ENCODE peak calls at places on chromosome 1, in nine cellular contexts. J is mammary epithelial cell; H is uterus; Q is cardiac muscle cell; G is tibial nerve; N is NT2/D1; K is pancreas; V is CD8-positive, alpha-beta memory T cell; W is cardiac fibroblast. U is an unnamed sample.

GRCh38 chr1:93029317-93029716 is 49.8 kb upstream of the MTF2 start:
- DNase-seq in J (no peak), H (no peak), Q (no peak), G (no peak), N (no peak), K (no peak), V (no peak), W (no peak), U (no peak)

GRCh38 chr1:180185971-180186645 is 31.4 kb downstream of the QSOX1 start:
- DNase-seq in J (no peak), H (no peak), Q (no peak), G (no peak), N (no peak), K (no peak), V (no peak), W (no peak), U (no peak)

GRCh38 chr1:204746838-204747442 is 61.4 kb upstream of the LRRN2 start:
- DNase-seq in J (peak), H (peak), Q (peak), G (peak), N (peak), K (peak), V (peak), W (peak), U (peak)

GRCh38 chr1:197399691-197400521 is 131.9 kb downstream of the CRB1 start:
- DNase-seq in J (peak), H (no peak), Q (peak), G (no peak), N (peak), K (no peak), V (no peak), W (peak), U (no peak)

GRCh38 chr1:24693827-24694379 is 50.8 kb downstream of the SRRM1 start:
- DNase-seq in J (no peak), H (no peak), Q (no peak), G (no peak), N (no peak), K (no peak), V (no peak), W (no peak), U (no peak)

GRCh38 chr1:22044690-22045420 is 7.7 kb upstream of the CDC42 start:
- DNase-seq in J (peak), H (no peak), Q (no peak), G (no peak), N (no peak), K (no peak), V (no peak), W (peak), U (no peak)

GRCh38 chr1:21590906-21591301 is 78.3 kb downstream of the RAP1GAP start:
- DNase-seq in J (no peak), H (no peak), Q (no peak), G (no peak), N (no peak), K (no peak), V (no peak), W (no peak), U (no peak)

GRCh38 chr1:210792703-210793102 is 341.2 kb downstream of the KCNH1 start:
- DNase-seq in J (peak), H (no peak), Q (no peak), G (no peak), N (no peak), K (no peak), V (no peak), W (peak), U (no peak)

GRCh38 chr1:113905435-113905861 is 322 bp downstream of the DCLRE1B start:
- DNase-seq in J (peak), H (no peak), Q (peak), G (peak), N (peak), K (peak), V (peak), W (no peak), U (no peak)

GRCh38 chr1:94621392-94621791 is 79.8 kb upstream of the F3 start:
- DNase-seq in J (peak), H (no peak), Q (no peak), G (no peak), N (no peak), K (peak), V (no peak), W (no peak), U (no peak)

GRCh38 chr1:63724375-63724774 is 49.4 kb upstream of the ROR1 start:
- DNase-seq in J (no peak), H (no peak), Q (no peak), G (no peak), N (no peak), K (no peak), V (no peak), W (no peak), U (no peak)

GRCh38 chr1:183583466-183583865 is 6.8 kb downstream of the NCF2 start:
- DNase-seq in J (no peak), H (no peak), Q (no peak), G (no peak), N (no peak), K (no peak), V (no peak), W (peak), U (no peak)

GRCh38 chr1:164767257-164768044 is 208.5 kb downstream of the PBX1 start:
- DNase-seq in J (no peak), H (no peak), Q (no peak), G (no peak), N (no peak), K (no peak), V (no peak), W (peak), U (no peak)

GRCh38 chr1:117826551-117827078 is 102.8 kb downstream of the GDAP2 start:
- DNase-seq in J (peak), H (no peak), Q (no peak), G (no peak), N (no peak), K (peak), V (no peak), W (peak), U (no peak)

GRCh38 chr1:220990417-220991337 is 111.4 kb downstream of the HLX start:
- DNase-seq in J (peak), H (no peak), Q (no peak), G (no peak), N (no peak), K (no peak), V (no peak), W (peak), U (no peak)

GRCh38 chr1:216140650-216141547 is 282.3 kb downstream of the USH2A start:
- DNase-seq in J (no peak), H (no peak), Q (no peak), G (no peak), N (no peak), K (no peak), V (no peak), W (no peak), U (no peak)

GRCh38 chr1:80799457-80799856 is 1001.3 kb upstream of the ADGRL2 start:
- DNase-seq in J (no peak), H (no peak), Q (peak), G (no peak), N (peak), K (no peak), V (no peak), W (peak), U (no peak)

GRCh38 chr1:200298242-200298641 is 111.6 kb downstream of the ZNF281 start:
- DNase-seq in J (no peak), H (no peak), Q (no peak), G (no peak), N (no peak), K (peak), V (no peak), W (no peak), U (no peak)

GRCh38 chr1:165633624-165634023 is 2.6 kb downstream of the MGST3 start:
- DNase-seq in J (peak), H (no peak), Q (no peak), G (no peak), N (no peak), K (no peak), V (no peak), W (peak), U (no peak)

GRCh38 chr1:53362851-53363642 is 35.2 kb upstream of the LRP8 start:
- DNase-seq in J (no peak), H (peak), Q (no peak), G (no peak), N (no peak), K (no peak), V (no peak), W (no peak), U (peak)

GRCh38 chr1:95742591-95743089 is 508.6 kb downstream of the RWDD3 start:
- DNase-seq in J (peak), H (no peak), Q (no peak), G (no peak), N (peak), K (no peak), V (no peak), W (peak), U (no peak)

GRCh38 chr1:111032295-111032897 is 68.7 kb upstream of the LRIF1 start:
- DNase-seq in J (peak), H (no peak), Q (peak), G (peak), N (peak), K (no peak), V (no peak), W (peak), U (no peak)

GRCh38 chr1:242468749-242469148 is 55.7 kb downstream of the PLD5 start:
- DNase-seq in J (peak), H (no peak), Q (no peak), G (no peak), N (no peak), K (no peak), V (no peak), W (no peak), U (no peak)

GRCh38 chr1:206768472-206769330 is 1.9 kb upstream of the IL19 start:
- DNase-seq in J (no peak), H (no peak), Q (no peak), G (no peak), N (no peak), K (no peak), V (no peak), W (no peak), U (no peak)
- H3K4me3 ChIP-seq in J (no peak), H (no peak), Q (no peak), G (no peak), N (no peak), K (no peak), V (no peak), W (no peak), U (no peak)

GRCh38 chr1:6245869-6246496 is 2.0 kb downstream of the HES3 start:
- DNase-seq in J (peak), H (no peak), Q (no peak), G (no peak), N (no peak), K (peak), V (peak), W (no peak), U (no peak)
- H3K4me3 ChIP-seq in J (peak), H (no peak), Q (peak), G (peak), N (no peak), K (peak), V (no peak), W (peak), U (no peak)

GRCh38 chr1:7932524-7933149 is 8.0 kb downstream of the TNFRSF9 start:
- DNase-seq in J (no peak), H (no peak), Q (no peak), G (no peak), N (no peak), K (no peak), V (no peak), W (no peak), U (no peak)

GRCh38 chr1:7929637-7930036 is 11.0 kb downstream of the TNFRSF9 start:
- DNase-seq in J (no peak), H (no peak), Q (no peak), G (no peak), N (no peak), K (no peak), V (no peak), W (no peak), U (no peak)

GRCh38 chr1:7928247-7928646 is 12.4 kb downstream of the TNFRSF9 start:
- DNase-seq in J (no peak), H (no peak), Q (no peak), G (no peak), N (no peak), K (no peak), V (no peak), W (no peak), U (no peak)

GRCh38 chr1:7930547-7931445 is 9.8 kb downstream of the TNFRSF9 start:
- DNase-seq in J (no peak), H (no peak), Q (no peak), G (no peak), N (no peak), K (no peak), V (no peak), W (no peak), U (no peak)

DNA sequence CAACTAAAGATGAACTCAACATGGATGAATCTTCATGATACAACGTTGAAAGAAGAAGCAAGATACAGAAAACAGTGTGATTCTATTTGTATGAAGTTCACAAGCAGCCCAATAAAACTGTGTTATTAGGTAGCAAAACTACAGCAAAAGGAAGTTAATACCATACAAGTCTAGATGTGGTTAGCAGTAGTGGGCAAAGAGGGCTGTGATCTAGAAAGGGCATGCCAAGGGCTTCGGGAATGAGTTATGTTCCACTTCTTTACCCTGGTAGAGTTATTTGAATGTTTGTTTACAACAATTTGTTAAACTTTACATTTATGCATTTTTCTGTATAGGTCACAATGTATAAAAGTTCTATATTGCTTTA is 9.2 kb downstream of the TNFRSF9 start:
- DNase-seq in J (no peak), H (no peak), Q (no peak), G (no peak), N (no peak), K (no peak), V (no peak), W (no peak), U (no peak)
- H3K4me3 ChIP-seq in J (no peak), H (no peak), Q (no peak), G (no peak), N (no peak), K (no peak), V (peak), W (no peak), U (no peak)

DNA sequence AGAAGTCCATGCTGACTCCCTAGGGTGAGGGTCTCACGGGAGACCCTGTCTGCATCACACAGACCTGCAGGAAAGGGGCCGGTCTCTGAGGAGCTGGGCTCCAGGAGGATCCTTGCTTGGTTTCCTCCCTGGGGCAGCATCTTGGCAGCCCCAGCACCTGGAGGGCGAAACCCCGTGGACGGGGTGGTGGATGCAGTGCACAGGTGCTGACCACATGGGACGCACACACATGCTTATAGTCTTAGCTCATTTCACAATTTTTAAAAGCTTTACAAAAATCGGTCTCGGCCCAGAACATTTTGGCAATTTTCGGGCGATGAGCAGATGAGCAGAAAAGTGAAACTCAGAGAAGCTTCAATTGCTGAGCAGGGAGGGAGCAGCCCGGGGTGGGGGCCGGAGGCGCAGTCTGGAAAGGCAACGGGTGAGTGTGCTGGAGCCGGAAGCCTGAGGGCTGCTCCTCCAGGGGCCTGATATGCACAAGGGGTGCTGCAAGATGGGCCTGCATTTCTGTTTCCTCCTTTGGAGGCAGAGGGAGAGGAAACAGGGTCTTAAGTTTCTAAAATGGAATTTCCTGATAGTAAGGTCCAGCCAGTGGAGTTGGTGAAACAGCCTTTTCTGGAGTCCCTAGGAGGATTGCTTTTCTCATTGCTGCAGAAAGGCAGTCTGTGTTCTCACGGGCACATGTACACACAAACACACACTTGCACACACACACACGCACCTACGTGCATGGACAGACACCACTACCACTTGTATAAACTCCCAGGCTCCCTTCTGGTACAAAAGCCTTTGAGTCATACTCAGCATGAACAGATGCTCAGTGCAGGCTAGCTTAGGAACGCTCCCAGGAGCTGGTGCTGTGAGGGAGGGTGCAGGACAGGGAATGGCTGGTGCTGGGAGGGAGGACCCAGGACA is 60.7 kb downstream of the SCCPDH start:
- DNase-seq in J (no peak), H (no peak), Q (no peak), G (peak), N (no peak), K (no peak), V (no peak), W (peak), U (no peak)
- H3K4me3 ChIP-seq in J (no peak), H (no peak), Q (no peak), G (peak), N (no peak), K (no peak), V (no peak), W (peak), U (peak)

GRCh38 chr1:156144747-156145146 is 8.6 kb upstream of the SEMA4A start:
- DNase-seq in J (no peak), H (no peak), Q (no peak), G (no peak), N (no peak), K (peak), V (no peak), W (no peak), U (no peak)
- H3K4me3 ChIP-seq in J (no peak), H (no peak), Q (no peak), G (no peak), N (no peak), K (no peak), V (no peak), W (no peak), U (no peak)

DNA sequence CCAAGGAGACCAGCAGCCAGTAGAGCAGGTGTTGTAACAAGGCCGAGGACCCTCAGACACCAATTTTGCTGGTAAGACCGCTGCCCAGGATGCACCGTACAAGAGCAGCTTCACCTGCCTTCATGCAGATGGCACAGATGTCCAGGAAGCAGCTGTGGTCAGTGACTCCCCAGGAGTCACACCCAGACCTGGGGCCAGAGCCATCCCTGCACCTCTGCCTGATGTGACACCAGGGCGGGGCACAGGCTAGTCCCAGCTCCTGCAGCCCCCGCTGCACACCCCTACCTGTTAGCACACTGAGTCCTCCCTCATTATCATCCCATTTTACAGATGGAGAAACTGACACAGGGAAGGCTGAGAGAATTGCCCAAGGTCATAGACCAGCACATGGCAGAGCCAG is 16.3 kb upstream of the KCNAB2 start:
- DNase-seq in J (no peak), H (no peak), Q (no peak), G (no peak), N (no peak), K (no peak), V (no peak), W (no peak), U (no peak)
- H3K4me3 ChIP-seq in J (no peak), H (no peak), Q (no peak), G (no peak), N (no peak), K (no peak), V (no peak), W (no peak), U (no peak)

GRCh38 chr1:208606976-208607375 is 362.8 kb upstream of the PLXNA2 start:
- DNase-seq in J (no peak), H (no peak), Q (no peak), G (no peak), N (no peak), K (no peak), V (no peak), W (no peak), U (no peak)
- H3K4me3 ChIP-seq in J (no peak), H (no peak), Q (no peak), G (no peak), N (no peak), K (no peak), V (no peak), W (no peak), U (no peak)